ENCODE peak calls at places on chromosomes 11 and 22, in seven cellular contexts. H is stomach, L is spleen, C is tibial nerve, Z is heart left ventricle, F is body of pancreas, J is uterus. S is an unnamed sample.

GRCh38 chr22:48096846-48097665 is 1334.6 kb downstream of the TBC1D22A start:
- DNase-seq in H (no peak), L (no peak), C (no peak), Z (no peak), F (no peak), J (peak; percentile 1), S (no peak)

GRCh38 chr11:73629907-73630306 is 16.5 kb upstream of the PLEKHB1 start:
- DNase-seq in H (no peak), L (no peak), C (no peak), Z (no peak), F (no peak), J (no peak), S (no peak)

GRCh38 chr22:23457586-23457985 is 122.5 kb downstream of the IGLL1 start:
- DNase-seq in H (no peak), L (no peak), C (no peak), Z (no peak), F (no peak), J (no peak), S (no peak)

GRCh38 chr11:65274734-65275682 is 13.2 kb downstream of the POLA2 start:
- DNase-seq in H (peak; percentile 75), L (peak; percentile 79), C (peak; percentile 94), Z (peak; percentile 81), F (peak; percentile 82), J (peak; percentile 93), S (peak; percentile 79)

GRCh38 chr11:6402561-6402981 is 12.3 kb downstream of the SMPD1 start:
- DNase-seq in H (no peak), L (no peak), C (no peak), Z (no peak), F (no peak), J (no peak), S (no peak)

GRCh38 chr11:93842461-93842860 is 8.0 kb downstream of the VSTM5 start:
- DNase-seq in H (peak; percentile 83), L (no peak), C (no peak), Z (no peak), F (no peak), J (no peak), S (no peak)

GRCh38 chr22:50184004-50184461 is 1.7 kb upstream of the TRABD start:
- DNase-seq in H (peak; percentile 90), L (peak; percentile 89), C (peak; percentile 70), Z (peak; percentile 89), F (peak; percentile 90), J (peak; percentile 77), S (peak; percentile 80)

GRCh38 chr11:74686792-74687191 is 44.4 kb downstream of the CHRDL2 start:
- DNase-seq in H (no peak), L (peak; percentile 6), C (no peak), Z (no peak), F (no peak), J (no peak), S (no peak)

GRCh38 chr11:128484172-128484571 is 103.2 kb downstream of the ETS1 start:
- DNase-seq in H (no peak), L (no peak), C (no peak), Z (no peak), F (peak; percentile 43), J (no peak), S (no peak)

GRCh38 chr22:45072322-45072903 is 62.6 kb upstream of the PHF21B start:
- DNase-seq in H (no peak), L (no peak), C (no peak), Z (no peak), F (no peak), J (no peak), S (peak; percentile 21)

GRCh38 chr11:86066033-86066432 is 2.9 kb downstream of the PICALM start:
- DNase-seq in H (no peak), L (no peak), C (no peak), Z (no peak), F (no peak), J (no peak), S (no peak)
- H3K4me1 ChIP-seq in H (peaks cover 67% of the 10 kb centered on the region), L (peaks cover 62% of the 10 kb centered on the region), C (peaks cover 65% of the 10 kb centered on the region), Z (peaks cover 14% of the 10 kb centered on the region), F (peaks cover 58% of the 10 kb centered on the region), J (no peaks in the 10 kb centered on the region), S (peaks cover 4% of the 10 kb centered on the region)

GRCh38 chr11:119016216-119017009 is 1.7 kb downstream of the RPS25 start:
- DNase-seq in H (no peak), L (peak; percentile 34), C (no peak), Z (no peak), F (no peak), J (no peak), S (no peak)
- TF ChIP-seq POLR2A in H (no peak), L (no peak), C (no peak), Z (no peak), F (no peak), J (no peak), S (no peak)

DNA sequence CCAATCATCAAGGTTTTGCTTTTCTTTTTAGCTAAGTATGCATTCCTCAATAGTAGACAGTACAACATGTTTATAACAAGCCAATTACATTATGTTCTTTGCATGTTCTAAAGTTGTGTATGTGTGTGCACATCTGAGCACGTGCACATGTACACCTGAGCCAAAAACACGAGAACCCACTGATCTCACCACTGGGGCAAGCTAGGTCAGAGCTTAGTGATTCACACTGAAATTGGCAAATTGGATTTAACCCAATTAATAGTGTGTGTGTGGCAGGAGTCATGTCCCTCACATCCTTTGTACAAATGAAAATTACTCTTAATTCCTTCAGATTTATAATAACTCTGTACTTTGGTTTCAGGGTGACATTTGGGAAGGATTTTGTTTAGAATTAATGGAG is 145.7 kb upstream of the TEAD1 start:
- DNase-seq in H (no peak), L (no peak), C (no peak), Z (no peak), F (no peak), J (no peak), S (no peak)
- H3K4me1 ChIP-seq in H (peaks cover 50% of the 10 kb centered on the region), L (no peaks in the 10 kb centered on the region), C (peaks cover 48% of the 10 kb centered on the region), Z (no peaks in the 10 kb centered on the region), F (no peaks in the 10 kb centered on the region), J (no peaks in the 10 kb centered on the region), S (no peaks in the 10 kb centered on the region)

GRCh38 chr11:125155100-125155444 is 9.5 kb upstream of the PKNOX2 start:
- DNase-seq in H (no peak), L (no peak), C (no peak), Z (no peak), F (no peak), J (no peak), S (no peak)
- TF ChIP-seq POLR2A in H (no peak), L (no peak), C (no peak), Z (no peak), F (no peak), J (no peak), S (no peak)

DNA sequence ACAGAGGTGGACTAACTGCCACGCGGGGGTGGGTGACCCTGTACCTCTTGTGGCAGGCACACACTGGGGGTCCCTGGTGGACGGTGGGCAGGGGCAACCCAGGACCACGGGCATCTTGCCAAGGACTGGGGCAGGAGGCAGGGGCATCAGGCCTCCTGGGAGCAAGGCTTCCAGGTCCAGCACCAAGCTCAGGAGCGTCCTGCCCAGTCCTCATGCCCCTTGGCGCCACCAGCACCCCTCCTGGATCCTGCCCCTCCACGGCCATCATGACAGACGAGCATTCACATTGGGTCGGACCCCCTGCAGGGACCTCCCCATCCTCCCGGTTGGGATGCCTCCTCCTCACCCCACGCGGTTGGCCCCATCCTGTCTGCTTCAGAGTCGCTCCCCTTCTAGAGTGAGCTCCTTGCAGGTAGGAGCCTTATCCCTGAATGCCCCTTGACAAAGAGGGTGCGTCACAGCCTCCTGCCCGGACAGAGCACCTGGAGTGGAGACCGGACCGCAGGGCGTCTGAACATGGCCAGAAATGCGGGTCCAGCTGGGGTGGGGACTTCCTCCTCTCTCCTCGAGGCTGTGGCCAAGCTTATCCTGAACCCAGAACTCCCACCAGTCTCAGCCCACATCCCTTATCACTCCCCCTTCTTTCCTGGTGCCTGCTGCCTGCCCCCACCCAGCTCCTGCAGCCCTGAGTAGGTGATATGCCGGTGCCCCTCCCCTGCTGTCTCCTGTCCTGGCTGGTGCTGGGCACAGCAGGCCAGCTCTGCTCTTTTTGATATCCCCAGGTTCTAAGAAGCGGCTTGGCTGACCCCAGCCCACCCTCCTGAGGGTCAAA is 40.3 kb downstream of the IGF2 start:
- DNase-seq in H (no peak), L (peak; percentile 54), C (no peak), Z (no peak), F (no peak), J (no peak), S (no peak)
- H3K4me1 ChIP-seq in H (peaks cover 55% of the 10 kb centered on the region), L (peaks cover 39% of the 10 kb centered on the region), C (peaks cover 64% of the 10 kb centered on the region), Z (peaks cover 40% of the 10 kb centered on the region), F (peaks cover 40% of the 10 kb centered on the region), J (no peaks in the 10 kb centered on the region), S (peaks cover 6% of the 10 kb centered on the region)

DNA sequence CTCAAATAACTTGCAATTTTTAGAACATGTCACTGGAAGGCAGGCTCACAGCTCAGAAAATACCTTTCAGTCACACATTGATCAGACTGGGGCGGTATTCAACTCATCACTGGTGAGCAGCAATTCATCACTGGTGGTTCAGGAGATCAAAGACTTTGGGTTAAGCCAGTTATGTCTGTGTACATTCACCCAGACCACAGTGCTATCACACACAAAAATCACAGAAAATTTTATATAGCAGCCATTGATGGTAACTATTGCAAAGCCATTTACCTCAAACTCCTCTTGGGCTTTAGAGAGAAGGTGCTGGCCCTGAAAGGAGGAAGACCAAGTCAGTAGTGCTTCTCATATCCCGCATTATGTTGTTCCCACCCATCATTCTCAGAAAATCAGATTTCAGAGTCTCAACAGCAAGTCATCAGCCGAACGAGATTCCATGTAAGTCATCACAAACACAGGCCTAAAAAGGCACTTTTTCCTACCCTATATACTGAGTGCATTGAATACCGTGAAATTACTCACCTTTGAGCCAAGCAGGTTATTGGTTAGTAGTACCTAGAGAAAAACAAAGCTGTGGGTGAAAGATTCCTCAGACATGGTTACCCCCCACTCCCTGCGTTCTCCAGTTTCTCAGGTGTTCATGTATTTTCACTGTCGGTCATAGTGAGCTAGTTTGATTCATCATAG is 14.0 kb upstream of the WDR74 start:
- DNase-seq in H (no peak), L (no peak), C (no peak), Z (no peak), F (no peak), J (no peak), S (no peak)
- TF ChIP-seq POLR2A in H (no peak), L (no peak), C (no peak), Z (no peak), F (no peak), J (no peak), S (no peak)

DNA sequence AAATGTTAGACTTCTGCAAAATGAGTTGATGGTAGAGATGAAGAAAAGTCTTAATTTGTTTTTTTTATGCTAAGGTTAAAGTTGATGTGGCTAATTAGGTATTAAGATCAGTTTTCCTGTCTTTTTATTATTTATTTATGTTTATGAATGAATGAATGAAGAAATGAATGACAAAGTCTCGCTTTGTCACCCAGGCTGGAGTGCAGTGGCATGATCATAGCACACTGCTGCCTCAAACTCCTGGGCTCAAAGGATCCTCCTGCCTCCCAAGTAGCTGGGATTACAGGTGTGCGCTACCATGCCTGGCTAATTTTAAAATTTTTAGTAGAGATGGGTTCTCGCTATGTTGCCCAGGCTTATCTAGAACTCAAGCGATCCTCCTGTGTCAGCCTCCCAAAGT is 29.2 kb downstream of the MTMR3 start:
- DNase-seq in H (no peak), L (no peak), C (no peak), Z (no peak), F (no peak), J (no peak), S (no peak)
- H3K4me1 ChIP-seq in H (peaks cover 96% of the 10 kb centered on the region), L (peaks cover 84% of the 10 kb centered on the region), C (peaks cover 59% of the 10 kb centered on the region), Z (peaks cover 33% of the 10 kb centered on the region), F (peaks cover 36% of the 10 kb centered on the region), J (peaks cover 11% of the 10 kb centered on the region), S (peaks cover 6% of the 10 kb centered on the region)

S was measured in prostate gland.